ENCODE peak calls at places on chromosomes 1 and 21, in nine cellular contexts. L, M, S, G, Y, N, E, V and C are unnamed samples.

GRCh38 chr1:55420866-55421265 is 205.7 kb upstream of the USP24 start:
- DNase-seq in L (no peak), M (no peak), S (no peak), G (peak; percentile 73), Y (no peak), N (no peak), E (no peak), V (no peak), C (no peak)

GRCh38 chr1:94798472-94798871 is 21.7 kb upstream of the SLC44A3 start:
- DNase-seq in L (no peak), M (no peak), S (no peak), G (no peak), Y (no peak), N (no peak), E (peak; percentile 78), V (no peak), C (no peak)

GRCh38 chr1:79929356-79929755 is 922.8 kb upstream of the ADGRL4 start:
- DNase-seq in L (no peak), M (no peak), S (no peak), G (no peak), Y (no peak), N (no peak), E (no peak), V (no peak), C (no peak)

GRCh38 chr1:31238986-31239613 is 587 bp downstream of the NKAIN1 start:
- DNase-seq in L (no peak), M (no peak), S (no peak), G (peak; percentile 11), Y (no peak), N (no peak), E (no peak), V (no peak), C (no peak)

GRCh38 chr1:11441211-11441952 is 37.6 kb upstream of the DISP3 start:
- DNase-seq in L (peak; percentile 23), M (no peak), S (no peak), G (no peak), Y (no peak), N (no peak), E (no peak), V (no peak), C (no peak)

GRCh38 chr1:223227486-223228196 is 84.6 kb upstream of the TLR5 start:
- DNase-seq in L (no peak), M (no peak), S (no peak), G (no peak), Y (no peak), N (no peak), E (no peak), V (no peak), C (no peak)

GRCh38 chr1:26733982-26734381 is 38.2 kb downstream of the ARID1A start:
- DNase-seq in L (no peak), M (no peak), S (no peak), G (peak; percentile 83), Y (no peak), N (no peak), E (no peak), V (no peak), C (no peak)

GRCh38 chr1:92784051-92784638 is 763 bp downstream of the EVI5 start:
- DNase-seq in L (peak; percentile 58), M (no peak), S (no peak), G (peak; percentile 55), Y (no peak), N (peak; percentile 6), E (no peak), V (no peak), C (no peak)

GRCh38 chr21:37742115-37742514 is 174.1 kb downstream of the KCNJ6 start:
- DNase-seq in L (no peak), M (no peak), S (no peak), G (no peak), Y (no peak), N (no peak), E (no peak), V (no peak), C (no peak)

GRCh38 chr1:159076753-159077656 is at the start of gene AIM2:
- DNase-seq in L (no peak), M (no peak), S (peak; percentile 83), G (peak; percentile 80), Y (no peak), N (peak; percentile 74), E (peak; percentile 91), V (no peak), C (peak; percentile 85)

GRCh38 chr1:99680258-99680657 is 34.3 kb downstream of the PALMD start:
- DNase-seq in L (no peak), M (no peak), S (no peak), G (peak; percentile 30), Y (no peak), N (no peak), E (no peak), V (no peak), C (no peak)

GRCh38 chr1:42480921-42481320 is 17.8 kb downstream of the CCDC30 start:
- DNase-seq in L (no peak), M (no peak), S (no peak), G (no peak), Y (no peak), N (no peak), E (no peak), V (no peak), C (no peak)

GRCh38 chr1:148362141-148362929 is 120.8 kb downstream of the PPIAL4G start:
- DNase-seq in L (no peak), M (no peak), S (no peak), G (no peak), Y (no peak), N (no peak), E (no peak), V (no peak), C (no peak)

GRCh38 chr1:27538793-27539192 is 48.8 kb upstream of the WASF2 start:
- DNase-seq in L (no peak), M (no peak), S (no peak), G (peak; percentile 91), Y (no peak), N (no peak), E (no peak), V (no peak), C (no peak)

GRCh38 chr1:32972814-32973428 is 8.3 kb upstream of the RNF19B start:
- DNase-seq in L (peak; percentile 66), M (no peak), S (no peak), G (peak; percentile 53), Y (peak; percentile 86), N (no peak), E (no peak), V (peak; percentile 58), C (peak; percentile 85)

GRCh38 chr1:213244664-213245091 is 193.6 kb downstream of the RPS6KC1 start:
- DNase-seq in L (peak; percentile 66), M (no peak), S (no peak), G (peak; percentile 65), Y (peak; percentile 50), N (no peak), E (no peak), V (no peak), C (no peak)

GRCh38 chr1:204151562-204152309 is at the start of gene ETNK2:
- DNase-seq in L (no peak), M (no peak), S (peak; percentile 27), G (peak; percentile 59), Y (peak; percentile 70), N (peak; percentile 43), E (no peak), V (peak; percentile 71), C (peak; percentile 83)

GRCh38 chr1:99850458-99850974 is 355 bp downstream of the AGL start:
- DNase-seq in L (peak; percentile 45), M (no peak), S (peak; percentile 0), G (peak; percentile 11), Y (no peak), N (no peak), E (no peak), V (no peak), C (no peak)

GRCh38 chr1:209883341-209883971 is 54.6 kb upstream of the SYT14 start:
- DNase-seq in L (no peak), M (no peak), S (no peak), G (peak; percentile 88), Y (no peak), N (no peak), E (no peak), V (no peak), C (no peak)

GRCh38 chr1:226082959-226083302 is 20.4 kb downstream of the H3-3A start:
- DNase-seq in L (peak; percentile 18), M (no peak), S (no peak), G (peak; percentile 70), Y (no peak), N (no peak), E (peak; percentile 84), V (peak; percentile 71), C (peak; percentile 91)

GRCh38 chr1:2921970-2922686 is 99.1 kb upstream of the ACTRT2 start:
- DNase-seq in L (no peak), M (no peak), S (peak; percentile 32), G (no peak), Y (peak; percentile 5), N (peak; percentile 11), E (no peak), V (no peak), C (no peak)

GRCh38 chr1:111406325-111406768 is 21.2 kb downstream of the OVGP1 start:
- DNase-seq in L (no peak), M (no peak), S (peak; percentile 2), G (peak; percentile 11), Y (peak; percentile 86), N (peak; percentile 44), E (no peak), V (no peak), C (peak; percentile 83)

GRCh38 chr21:39472786-39473185 is 21.0 kb downstream of the SH3BGR start:
- DNase-seq in L (no peak), M (no peak), S (no peak), G (no peak), Y (no peak), N (no peak), E (no peak), V (no peak), C (no peak)

GRCh38 chr1:10835423-10836421 is 39.3 kb upstream of the CASZ1 start:
- DNase-seq in L (no peak), M (no peak), S (no peak), G (peak; percentile 51), Y (peak; percentile 97), N (no peak), E (no peak), V (no peak), C (no peak)

GRCh38 chr21:28903448-28903847 is 89.2 kb downstream of the LTN1 start:
- DNase-seq in L (no peak), M (no peak), S (no peak), G (no peak), Y (no peak), N (no peak), E (no peak), V (no peak), C (no peak)